ENCODE peak calls at places on chromosomes 6 and 20, in four cellular contexts. A is heart left ventricle, Z is IMR-90, R is esophagus muscularis mucosa. E is an unnamed sample.

GRCh38 chr6:90021701-90022100 is 127.4 kb downstream of the GJA10 start:
- DNase-seq in A (no peak), Z (no peak), R (no peak), E (no peak)

GRCh38 chr6:84685983-84686584 is 78.3 kb downstream of the TBX18 start:
- DNase-seq in A (no peak), Z (peak), R (no peak), E (peak)

GRCh38 chr6:89122625-89123024 is 4.8 kb upstream of the SRSF12 start:
- DNase-seq in A (no peak), Z (peak), R (no peak), E (peak)

GRCh38 chr6:14772188-14772587 is 473.7 kb upstream of the JARID2 start:
- DNase-seq in A (no peak), Z (no peak), R (no peak), E (no peak)

GRCh38 chr6:6881438-6882267 is 226.1 kb upstream of the RREB1 start:
- DNase-seq in A (no peak), Z (no peak), R (no peak), E (peak)

GRCh38 chr6:50816115-50816675 is 2.5 kb upstream of the TFAP2B start:
- DNase-seq in A (peak), Z (peak), R (no peak), E (peak)

GRCh38 chr6:8059129-8059528 is 5.1 kb downstream of the BLOC1S5 start:
- DNase-seq in A (no peak), Z (peak), R (no peak), E (peak)

GRCh38 chr6:87029711-87030314 is 65.1 kb downstream of the CGA start:
- DNase-seq in A (no peak), Z (peak), R (no peak), E (peak)

GRCh38 chr6:47655719-47656595 is 42.4 kb upstream of the ADGRF4 start:
- DNase-seq in A (peak), Z (no peak), R (no peak), E (no peak)

GRCh38 chr20:38863024-38863851 is 57.7 kb downstream of the PPP1R16B start:
- DNase-seq in A (no peak), Z (no peak), R (no peak), E (no peak)

GRCh38 chr6:44788387-44788981 is 401.0 kb downstream of the CDC5L start:
- DNase-seq in A (no peak), Z (peak), R (no peak), E (no peak)

GRCh38 chr6:140806431-140806830 is 1326.3 kb upstream of the GJE1 start:
- DNase-seq in A (no peak), Z (peak), R (no peak), E (no peak)

GRCh38 chr6:136306466-136306865 is 16.8 kb upstream of the BCLAF1 start:
- DNase-seq in A (no peak), Z (no peak), R (no peak), E (no peak)

GRCh38 chr6:106771822-106772221 is 142.4 kb downstream of the QRSL1 start:
- DNase-seq in A (no peak), Z (no peak), R (no peak), E (no peak)

GRCh38 chr20:23106271-23106851 is 20.2 kb upstream of the CD93 start:
- DNase-seq in A (no peak), Z (peak), R (no peak), E (no peak)

GRCh38 chr6:9540534-9541126 is 874.2 kb downstream of the TFAP2A start:
- DNase-seq in A (no peak), Z (peak), R (no peak), E (peak)

GRCh38 chr20:44123874-44124535 is 63.0 kb downstream of the JPH2 start:
- DNase-seq in A (no peak), Z (no peak), R (no peak), E (no peak)

GRCh38 chr20:44287272-44288097 is 23.5 kb downstream of the FITM2 start:
- DNase-seq in A (peak), Z (no peak), R (no peak), E (no peak)

GRCh38 chr6:113969888-113970807 is 800 bp downstream of the HDAC2 start:
- DNase-seq in A (peak), Z (peak), R (no peak), E (peak)

GRCh38 chr6:132445201-132445951 is 44.1 kb upstream of the MOXD1 start:
- DNase-seq in A (no peak), Z (peak), R (no peak), E (no peak)

GRCh38 chr6:134379086-134379485 is 61.2 kb upstream of the SGK1 start:
- DNase-seq in A (no peak), Z (no peak), R (no peak), E (no peak)

GRCh38 chr20:37200926-37201826 is 21.8 kb upstream of the MROH8 start:
- DNase-seq in A (no peak), Z (no peak), R (no peak), E (no peak)

GRCh38 chr6:126721581-126722145 is 381.7 kb downstream of the CENPW start:
- DNase-seq in A (no peak), Z (peak), R (no peak), E (no peak)

GRCh38 chr6:11196511-11197174 is 35.8 kb downstream of the NEDD9 start:
- DNase-seq in A (no peak), Z (peak), R (no peak), E (no peak)

GRCh38 chr6:28537509-28538140 is 11.9 kb downstream of the GPX5 start:
- DNase-seq in A (no peak), Z (peak), R (peak), E (no peak)

GRCh38 chr20:55977723-55978481 is 27.4 kb downstream of the CBLN4 start:
- DNase-seq in A (no peak), Z (no peak), R (no peak), E (no peak)

GRCh38 chr6:24524801-24525200 is 30.0 kb downstream of the ALDH5A1 start:
- DNase-seq in A (no peak), Z (peak), R (no peak), E (peak)

GRCh38 chr6:104689551-104690205 is 170.0 kb downstream of the HACE1 start:
- DNase-seq in A (no peak), Z (peak), R (no peak), E (no peak)

GRCh38 chr6:43221046-43221773 is 8.1 kb downstream of the DNPH1 start:
- DNase-seq in A (peak), Z (no peak), R (no peak), E (no peak)

GRCh38 chr6:1609662-1610496 is at the start of gene FOXC1:
- DNase-seq in A (peak), Z (peak), R (peak), E (peak)
- TF ChIP-seq POLR2A in A (no peak), Z (peak), R (no peak), E (no peak)

GRCh38 chr6:39555136-39555535 is 170.1 kb downstream of the KIF6 start:
- DNase-seq in A (no peak), Z (no peak), R (no peak), E (no peak)

GRCh38 chr6:39558079-39558478 is 167.1 kb downstream of the KIF6 start:
- DNase-seq in A (no peak), Z (no peak), R (no peak), E (no peak)

GRCh38 chr6:39553811-39554802 is 171.1 kb downstream of the KIF6 start:
- DNase-seq in A (peak), Z (no peak), R (no peak), E (no peak)

GRCh38 chr6:39550191-39550590 is 175.0 kb downstream of the KIF6 start:
- DNase-seq in A (no peak), Z (no peak), R (no peak), E (no peak)

DNA sequence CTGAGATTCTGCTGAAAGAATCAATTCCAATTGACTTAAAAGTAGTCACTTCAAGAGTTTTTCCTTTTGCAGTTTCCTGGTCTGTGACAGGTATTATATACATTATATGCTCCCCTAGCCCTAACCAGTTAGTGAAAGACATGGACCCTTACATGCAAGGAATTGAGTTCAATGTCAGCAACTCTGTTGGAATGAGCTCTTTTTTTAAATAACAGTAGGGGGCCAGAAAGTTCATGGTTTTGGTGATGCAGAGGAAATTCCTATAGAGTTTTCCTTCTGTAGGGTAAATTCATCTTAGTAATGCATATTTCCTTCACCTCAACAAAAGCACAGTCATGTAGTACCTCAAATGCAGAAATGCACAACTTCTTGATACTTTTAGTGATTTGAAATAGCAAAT is 172.2 kb downstream of the KIF6 start:
- DNase-seq in A (no peak), Z (no peak), R (no peak), E (no peak)
- TF ChIP-seq POLR2A in A (no peak), Z (no peak), R (no peak), E (no peak)

GRCh38 chr20:35664544-35665206 is at the start of the genes CPNE1 and RBM12:
- DNase-seq in A (peak), Z (peak), R (peak), E (peak)
- TF ChIP-seq POLR2A in A (peak), Z (peak), R (peak), E (peak)

GRCh38 chr6:53795702-53796450 is 1.1 kb downstream of the LRRC1 start:
- DNase-seq in A (peak), Z (peak), R (no peak), E (no peak)

GRCh38 chr6:53795254-53795701 is 473 bp downstream of the LRRC1 start:
- DNase-seq in A (no peak), Z (no peak), R (no peak), E (no peak)

GRCh38 chr6:53793318-53793975 is 1.4 kb upstream of the LRRC1 start:
- DNase-seq in A (peak), Z (peak), R (no peak), E (peak)

GRCh38 chr6:53794073-53794719 is 609 bp upstream of the LRRC1 start:
- DNase-seq in A (peak), Z (peak), R (no peak), E (peak)

DNA sequence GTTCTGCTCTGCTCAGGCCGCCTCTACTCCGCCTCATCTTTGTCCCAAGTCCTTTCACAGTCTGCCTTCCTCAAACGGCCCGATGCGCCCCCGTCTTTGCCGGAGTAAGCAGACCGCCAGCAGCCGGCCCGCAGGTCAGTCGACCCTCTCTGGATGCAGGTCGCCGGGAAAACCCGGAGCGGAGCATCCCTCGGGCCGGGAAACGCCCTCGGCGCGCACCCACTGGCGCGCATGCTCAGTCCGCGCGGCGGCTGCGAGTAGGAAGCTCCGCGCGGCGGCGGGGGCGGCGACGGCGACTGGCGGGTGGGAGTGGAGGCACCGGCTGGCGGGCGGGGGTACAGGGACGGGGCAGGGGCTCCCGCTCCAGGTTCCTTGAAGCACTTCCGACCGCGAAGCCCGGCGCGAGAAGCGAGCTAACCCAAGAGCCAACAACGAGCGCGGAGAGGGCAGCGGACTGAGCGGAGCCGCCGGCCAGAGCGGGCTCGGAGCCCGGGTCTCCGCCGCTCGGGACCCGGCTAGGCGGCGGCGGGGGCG is at the start of gene LRRC1:
- DNase-seq in A (peak), Z (peak), R (peak), E (peak)
- TF ChIP-seq POLR2A in A (no peak), Z (peak), R (no peak), E (no peak)

GRCh38 chr20:31516651-31517050 is 2.4 kb downstream of the HM13 start:
- DNase-seq in A (no peak), Z (no peak), R (no peak), E (no peak)
- TF ChIP-seq POLR2A in A (no peak), Z (no peak), R (no peak), E (no peak)

DNA sequence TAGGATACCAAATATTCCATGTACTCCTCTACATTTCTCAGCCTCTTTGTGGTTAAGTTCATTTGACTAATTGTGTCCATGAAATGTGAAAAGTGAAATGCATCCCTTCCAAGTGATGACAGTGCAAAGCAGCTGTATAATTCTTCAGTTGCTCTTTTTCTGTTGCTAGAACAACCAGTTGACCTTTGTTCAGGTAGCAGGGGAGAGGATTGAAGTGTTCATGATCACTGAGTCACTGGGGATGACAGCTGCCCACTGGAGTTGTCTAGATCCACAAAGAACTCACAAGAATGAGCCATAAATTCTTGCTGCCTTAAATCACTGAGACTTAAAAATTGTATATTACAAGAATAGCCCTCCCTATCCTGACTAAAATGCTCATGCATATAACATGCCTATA is 254.6 kb downstream of the EPHA7 start:
- DNase-seq in A (no peak), Z (no peak), R (no peak), E (no peak)
- TF ChIP-seq POLR2A in A (no peak), Z (no peak), R (no peak), E (no peak)

DNA sequence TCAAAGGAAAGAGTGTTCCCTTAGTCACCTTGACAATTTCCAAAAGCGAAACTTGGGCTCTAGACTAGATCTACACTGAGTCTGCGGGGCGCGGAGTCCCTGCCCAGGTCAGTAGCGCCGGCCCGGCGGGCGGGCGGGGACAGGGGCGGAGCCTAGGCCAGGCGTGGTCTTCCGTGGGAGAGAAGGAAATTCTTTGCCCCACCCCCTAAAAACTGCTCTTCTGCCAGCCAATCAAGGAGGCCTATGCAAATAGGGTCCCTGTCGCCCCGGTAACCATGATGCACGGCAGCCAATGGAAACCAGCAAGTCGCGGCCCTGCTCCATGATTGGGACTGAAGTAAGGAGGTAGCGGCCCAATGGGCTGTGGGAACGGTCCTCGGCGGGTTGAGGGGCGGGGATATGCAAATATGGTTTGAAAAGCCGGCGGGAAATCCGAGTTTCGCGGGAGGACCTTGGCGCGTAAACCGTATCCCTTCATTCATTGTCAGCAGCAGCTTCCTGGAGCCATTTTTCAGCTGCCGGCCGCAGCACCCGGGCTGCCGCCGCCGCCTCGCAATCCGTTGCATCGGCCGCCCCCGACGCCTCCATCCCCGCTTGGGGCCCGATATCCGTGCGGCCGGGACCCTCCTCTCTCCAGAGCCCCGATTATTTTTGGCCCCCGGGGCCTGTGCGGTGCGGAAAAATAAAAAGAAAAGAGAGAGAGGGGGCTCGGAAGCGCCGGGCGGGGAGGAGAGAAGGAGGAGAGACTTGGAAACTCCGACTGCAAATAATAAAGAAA is at the start of gene E2F3:
- DNase-seq in A (peak), Z (peak), R (peak), E (peak)
- TF ChIP-seq POLR2A in A (no peak), Z (peak), R (no peak), E (peak)